ENCODE peak calls at places on chromosomes 4 and X, in seven cellular contexts. P, S, N, K, J, L and E are unnamed samples.

GRCh38 chr4:57078685-57079521 is 31.3 kb downstream of the IGFBP7 start:
- DNase-seq in P (peak), S (no peak), N (no peak), K (no peak), J (no peak), L (no peak), E (peak)

GRCh38 chr4:176781739-176782100 is 11.0 kb downstream of the VEGFC start:
- DNase-seq in P (no peak), S (no peak), N (peak), K (no peak), J (no peak), L (no peak), E (no peak)

GRCh38 chr4:85587952-85588351 is 113.0 kb downstream of the ARHGAP24 start:
- DNase-seq in P (no peak), S (no peak), N (no peak), K (no peak), J (no peak), L (no peak), E (no peak)

GRCh38 chr4:163550869-163551267 is 56.4 kb downstream of the TMA16 start:
- DNase-seq in P (no peak), S (no peak), N (no peak), K (no peak), J (no peak), L (no peak), E (no peak)

GRCh38 chrX:78496483-78496882 is 162.6 kb downstream of the RTL3 start:
- DNase-seq in P (no peak), S (no peak), N (no peak), K (no peak), J (no peak), L (no peak), E (no peak)

GRCh38 chr4:139745111-139745639 is 79.6 kb downstream of the MGST2 start:
- DNase-seq in P (no peak), S (no peak), N (no peak), K (no peak), J (no peak), L (no peak), E (no peak)

GRCh38 chr4:164815711-164816110 is 61.3 kb upstream of the APELA start:
- DNase-seq in P (no peak), S (no peak), N (no peak), K (no peak), J (no peak), L (no peak), E (no peak)

GRCh38 chr4:39466747-39467146 is 7.9 kb downstream of the LIAS start:
- DNase-seq in P (no peak), S (no peak), N (no peak), K (no peak), J (no peak), L (no peak), E (peak)

GRCh38 chrX:100802843-100803242 is 17.3 kb upstream of the CSTF2 start:
- DNase-seq in P (no peak), S (no peak), N (no peak), K (no peak), J (no peak), L (no peak), E (no peak)

GRCh38 chrX:87571965-87572364 is 54.4 kb downstream of the KLHL4 start:
- DNase-seq in P (peak), S (no peak), N (no peak), K (no peak), J (no peak), L (no peak), E (no peak)

GRCh38 chr4:15402146-15402545 is 25.7 kb upstream of the C1QTNF7 start:
- DNase-seq in P (peak), S (no peak), N (no peak), K (no peak), J (no peak), L (no peak), E (peak)

GRCh38 chr4:83618431-83618830 is 82.5 kb downstream of the GPAT3 start:
- DNase-seq in P (peak), S (no peak), N (peak), K (no peak), J (no peak), L (no peak), E (peak)

GRCh38 chr4:5467111-5467510 is 241.2 kb downstream of the EVC2 start:
- DNase-seq in P (no peak), S (no peak), N (no peak), K (no peak), J (no peak), L (no peak), E (no peak)

GRCh38 chr4:73308286-73308685 is 49.7 kb upstream of the ANKRD17 start:
- DNase-seq in P (peak), S (no peak), N (peak), K (no peak), J (no peak), L (no peak), E (peak)

GRCh38 chr4:77308843-77309242 is 151.8 kb downstream of the CCNG2 start:
- DNase-seq in P (peak), S (no peak), N (peak), K (no peak), J (no peak), L (no peak), E (peak)

GRCh38 chr4:143773998-143774898 is 73.8 kb upstream of the FREM3 start:
- DNase-seq in P (peak), S (no peak), N (peak), K (no peak), J (no peak), L (no peak), E (peak)

GRCh38 chr4:19348746-19349145 is 903.0 kb upstream of the SLIT2 start:
- DNase-seq in P (peak), S (no peak), N (no peak), K (no peak), J (no peak), L (no peak), E (no peak)

GRCh38 chr4:127355738-127356137 is 277.0 kb upstream of the INTU start:
- DNase-seq in P (no peak), S (no peak), N (no peak), K (no peak), J (no peak), L (no peak), E (no peak)

GRCh38 chr4:54230479-54231418 is 1.7 kb downstream of the PDGFRA start:
- DNase-seq in P (peak), S (no peak), N (no peak), K (no peak), J (peak), L (no peak), E (peak)

GRCh38 chrX:13223868-13224555 is 95.8 kb downstream of the ATXN3L start:
- DNase-seq in P (peak), S (no peak), N (peak), K (no peak), J (no peak), L (peak), E (peak)

GRCh38 chr4:173214231-173214630 is 45.6 kb downstream of the GALNT7 start:
- DNase-seq in P (no peak), S (no peak), N (no peak), K (no peak), J (no peak), L (no peak), E (peak)

GRCh38 chr4:100430441-100430840 is 87.4 kb downstream of the EMCN start:
- DNase-seq in P (no peak), S (no peak), N (no peak), K (no peak), J (no peak), L (no peak), E (no peak)

GRCh38 chr4:112183252-112183651 is 38.0 kb downstream of the FAM241A start:
- DNase-seq in P (peak), S (no peak), N (no peak), K (no peak), J (no peak), L (no peak), E (peak)

GRCh38 chr4:183107891-183108459 is 8.9 kb downstream of the WWC2 start:
- DNase-seq in P (no peak), S (no peak), N (peak), K (no peak), J (no peak), L (no peak), E (no peak)

GRCh38 chrX:147962476-147962875 is 18.7 kb upstream of the FMR1NB start:
- DNase-seq in P (no peak), S (no peak), N (no peak), K (no peak), J (no peak), L (no peak), E (peak)

GRCh38 chr4:183729430-183730328 is 70.6 kb downstream of the TRAPPC11 start:
- DNase-seq in P (peak), S (no peak), N (peak), K (no peak), J (no peak), L (no peak), E (peak)

GRCh38 chr4:6236816-6237390 is 32.7 kb upstream of the WFS1 start:
- DNase-seq in P (no peak), S (no peak), N (no peak), K (no peak), J (no peak), L (no peak), E (no peak)

GRCh38 chr4:72857216-72857615 is 212.3 kb downstream of the COX18 start:
- DNase-seq in P (no peak), S (no peak), N (no peak), K (no peak), J (no peak), L (no peak), E (peak)

GRCh38 chrX:153647461-153648357 is 706 bp downstream of the DUSP9 start:
- DNase-seq in P (no peak), S (no peak), N (no peak), K (no peak), J (no peak), L (no peak), E (no peak)

GRCh38 chr4:87624698-87625097 is 16.4 kb downstream of the DSPP start:
- DNase-seq in P (no peak), S (no peak), N (no peak), K (no peak), J (no peak), L (no peak), E (no peak)

GRCh38 chrX:12611471-12611870 is 179.7 kb upstream of the PRPS2 start:
- DNase-seq in P (no peak), S (no peak), N (no peak), K (no peak), J (no peak), L (no peak), E (no peak)

GRCh38 chr4:108636246-108636645 is 14.2 kb upstream of the OSTC start:
- DNase-seq in P (no peak), S (no peak), N (no peak), K (no peak), J (no peak), L (no peak), E (no peak)